ENCODE peak calls at places on chromosomes 12 and 14, in eight cellular contexts. Z is choroid plexus epithelial cell, K is dorsolateral prefrontal cortex, F is A549, P is heart right ventricle, L is epithelial cell of esophagus, J is lower lobe of right lung, C is left ventricle myocardium inferior. B is an unnamed sample.

GRCh38 chr12:118429703-118430383 is 53.5 kb downstream of the SUDS3 start:
- DNase-seq in F (no peak), K (no peak), P (no peak), C (no peak), L (no peak), Z (no peak), J (peak; percentile 61), B (no peak)

GRCh38 chr12:102851246-102851645 is 65.8 kb downstream of the PAH start:
- DNase-seq in F (no peak), Z (no peak), L (peak; percentile 4), J (no peak), P (no peak), C (no peak), K (no peak), B (no peak)

GRCh38 chr12:122527478-122527944 is 462 bp downstream of the KNTC1 start:
- DNase-seq in Z (no peak), C (peak; percentile 18), L (peak; percentile 44), F (peak; percentile 42), P (no peak), J (no peak), K (no peak), B (no peak)

GRCh38 chr14:103259801-103260628 is 74.0 kb upstream of the EIF5 start:
- DNase-seq in L (no peak), J (no peak), Z (no peak), F (no peak), C (no peak), K (peak; percentile 50), P (no peak), B (no peak)

GRCh38 chr14:51006781-51007211 is 62.5 kb upstream of the PYGL start:
- DNase-seq in Z (no peak), P (no peak), F (peak; percentile 57), C (no peak), K (peak; percentile 70), L (peak; percentile 68), J (no peak), B (peak; percentile 75)

GRCh38 chr12:18643673-18644072 is 94.1 kb downstream of the PLCZ1 start:
- DNase-seq in L (no peak), J (no peak), F (no peak), C (no peak), K (no peak), P (no peak), Z (peak; percentile 77), B (peak; percentile 83)

GRCh38 chr12:41604830-41605229 is 416.7 kb downstream of the PDZRN4 start:
- DNase-seq in C (no peak), F (no peak), L (peak; percentile 9), K (no peak), J (no peak), Z (peak; percentile 68), P (no peak), B (no peak)

GRCh38 chr14:66038214-66038977 is 447.8 kb upstream of the CCDC196 start:
- DNase-seq in C (no peak), L (peak; percentile 88), P (no peak), J (no peak), K (no peak), Z (peak; percentile 52), F (peak; percentile 22), B (peak; percentile 87)

GRCh38 chr12:105291531-105291930 is 39.0 kb upstream of the C12orf75 start:
- DNase-seq in C (no peak), P (no peak), L (no peak), K (no peak), Z (no peak), J (no peak), F (no peak), B (no peak)

GRCh38 chr14:22532345-22533056 is 56.5 kb downstream of the DAD1 start:
- DNase-seq in J (no peak), P (no peak), C (no peak), K (no peak), Z (peak; percentile 58), L (no peak), F (no peak), B (peak; percentile 46)

GRCh38 chr12:1662761-1663439 is 28.0 kb upstream of the ADIPOR2 start:
- DNase-seq in C (no peak), F (peak; percentile 91), K (no peak), J (peak; percentile 80), P (peak; percentile 40), Z (peak; percentile 34), L (peak; percentile 74), B (no peak)

GRCh38 chr14:44944107-44944506 is 17.6 kb downstream of the KLHL28 start:
- DNase-seq in P (no peak), L (no peak), K (no peak), J (no peak), Z (no peak), C (no peak), F (no peak), B (no peak)

GRCh38 chr14:60642270-60642789 is 6.9 kb downstream of the SIX1 start:
- DNase-seq in C (no peak), K (no peak), Z (no peak), P (no peak), L (no peak), J (no peak), F (no peak), B (no peak)

GRCh38 chr14:85280074-85280473 is 249.9 kb upstream of the FLRT2 start:
- DNase-seq in F (peak; percentile 1), K (no peak), J (no peak), P (no peak), Z (peak; percentile 18), C (no peak), L (peak; percentile 2), B (no peak)

GRCh38 chr14:91229743-91230200 is 14.7 kb downstream of the GPR68 start:
- DNase-seq in P (no peak), K (no peak), J (no peak), Z (peak; percentile 30), F (no peak), C (no peak), L (no peak), B (no peak)

DNA sequence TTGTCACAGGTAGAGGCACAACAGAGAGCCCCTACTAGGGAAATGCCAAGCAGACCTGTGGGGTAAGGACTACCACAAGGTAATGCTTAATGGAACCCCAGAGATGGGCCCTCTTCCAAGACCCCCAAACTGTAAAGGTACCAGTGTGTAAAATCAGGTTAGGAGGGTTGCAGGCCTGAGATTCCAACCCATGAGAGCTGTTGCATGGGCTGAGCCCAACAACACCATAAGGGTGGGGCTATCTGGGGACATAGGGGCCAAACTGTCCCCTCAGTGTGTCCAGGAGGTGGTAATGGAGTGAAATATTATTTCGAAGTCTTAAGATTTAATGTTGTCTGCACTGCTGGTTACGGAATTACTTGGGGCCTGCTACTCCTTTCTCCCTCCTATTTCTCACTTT is 620.2 kb downstream of the ETNK1 start:
- DNase-seq in C (no peak), Z (no peak), J (no peak), K (no peak), L (no peak), P (no peak), F (no peak), B (no peak)
- TF ChIP-seq CTCF in C (no peak), Z (no peak), J (no peak), K (no peak), L (no peak), P (no peak), F (no peak), B (no peak)

DNA sequence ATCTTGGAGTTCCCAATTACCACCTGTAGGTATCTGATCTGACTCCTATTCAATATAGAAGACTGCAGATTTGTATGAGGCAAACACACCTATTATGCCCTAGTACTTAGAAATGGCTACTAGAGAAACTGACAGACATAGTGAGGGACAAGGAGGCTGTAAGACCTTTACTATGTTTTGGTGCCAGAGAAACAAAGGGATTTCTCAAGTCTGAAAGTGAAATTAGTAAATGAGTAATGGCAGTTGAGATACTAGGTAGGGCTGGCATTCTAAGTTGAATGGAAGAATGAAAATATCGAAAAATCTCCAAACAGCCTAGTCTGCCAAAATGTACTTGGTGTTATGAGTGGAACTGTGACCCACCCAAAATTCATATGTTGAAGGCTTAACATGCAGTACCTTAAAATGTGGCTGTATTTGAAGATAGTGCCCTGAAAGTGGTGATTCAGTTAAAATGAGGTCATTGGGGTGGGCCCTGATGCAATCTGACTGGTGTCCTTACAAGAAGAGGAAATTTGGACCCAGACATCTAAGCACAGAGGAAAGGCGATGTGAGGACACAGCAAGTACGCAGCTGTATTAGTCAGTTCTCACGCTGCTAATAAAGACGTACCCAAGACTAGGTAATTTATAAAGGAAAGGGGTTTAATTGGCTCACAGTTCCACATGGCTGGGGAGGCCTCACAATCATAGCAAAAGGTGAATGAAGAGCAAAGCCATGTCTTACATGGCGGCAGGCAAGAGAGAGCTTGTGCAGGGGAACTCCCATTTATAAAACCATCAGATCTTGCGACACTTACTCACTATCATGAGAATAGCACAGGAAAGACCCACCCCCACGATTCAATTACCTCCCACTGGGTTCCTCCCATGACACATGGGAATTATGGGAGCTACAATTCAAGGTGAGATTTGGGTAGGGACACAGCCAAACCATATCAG is 127.0 kb downstream of the APAF1 start:
- DNase-seq in Z (no peak), L (no peak), P (no peak), J (no peak), K (no peak), C (no peak), F (no peak), B (no peak)
- H3K4me3 ChIP-seq in Z (no peak overlapping the region), L (no peak overlapping the region), P (no peak overlapping the region), J (no peak overlapping the region), K (no peak overlapping the region), C (no peak overlapping the region), F (no peak overlapping the region), B (no peak overlapping the region)

DNA sequence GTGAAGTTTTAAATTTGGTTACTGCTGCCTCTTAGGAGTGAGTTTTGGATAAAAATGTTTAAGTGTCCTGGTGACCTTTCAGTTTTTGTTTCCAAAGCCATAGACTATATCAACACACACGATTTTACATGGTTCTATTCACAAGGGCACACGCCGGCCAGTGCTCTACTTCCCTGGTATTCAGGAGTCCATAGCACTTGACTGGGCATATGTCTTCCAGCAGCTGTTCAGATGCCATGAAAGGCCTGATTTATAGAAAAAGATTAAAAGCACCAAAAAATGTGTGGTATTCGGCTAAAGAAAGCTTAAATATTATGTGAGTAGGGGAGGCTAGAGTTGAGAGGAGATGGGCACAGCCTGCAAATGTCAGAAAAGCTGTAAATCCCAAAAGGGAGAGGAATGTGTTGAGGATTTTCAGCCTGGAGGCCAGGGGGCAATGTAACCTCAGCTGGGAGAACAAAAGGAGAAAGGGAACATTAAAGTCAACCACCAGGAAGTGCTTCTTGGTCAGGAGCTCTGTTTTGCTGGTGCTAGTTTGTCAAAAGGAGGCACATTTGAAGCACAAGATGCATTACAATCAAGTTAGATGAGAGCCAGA is 478.4 kb downstream of the RAD51B start:
- DNase-seq in J (no peak), K (no peak), Z (peak; percentile 52), P (no peak), F (peak; percentile 55), L (no peak), C (no peak), B (peak; percentile 56)
- TF ChIP-seq CTCF in J (peak; percentile 31), K (no peak), Z (peak; percentile 46), P (no peak), F (peak; percentile 12), L (no peak), C (peak; percentile 33), B (peak; percentile 37)

DNA sequence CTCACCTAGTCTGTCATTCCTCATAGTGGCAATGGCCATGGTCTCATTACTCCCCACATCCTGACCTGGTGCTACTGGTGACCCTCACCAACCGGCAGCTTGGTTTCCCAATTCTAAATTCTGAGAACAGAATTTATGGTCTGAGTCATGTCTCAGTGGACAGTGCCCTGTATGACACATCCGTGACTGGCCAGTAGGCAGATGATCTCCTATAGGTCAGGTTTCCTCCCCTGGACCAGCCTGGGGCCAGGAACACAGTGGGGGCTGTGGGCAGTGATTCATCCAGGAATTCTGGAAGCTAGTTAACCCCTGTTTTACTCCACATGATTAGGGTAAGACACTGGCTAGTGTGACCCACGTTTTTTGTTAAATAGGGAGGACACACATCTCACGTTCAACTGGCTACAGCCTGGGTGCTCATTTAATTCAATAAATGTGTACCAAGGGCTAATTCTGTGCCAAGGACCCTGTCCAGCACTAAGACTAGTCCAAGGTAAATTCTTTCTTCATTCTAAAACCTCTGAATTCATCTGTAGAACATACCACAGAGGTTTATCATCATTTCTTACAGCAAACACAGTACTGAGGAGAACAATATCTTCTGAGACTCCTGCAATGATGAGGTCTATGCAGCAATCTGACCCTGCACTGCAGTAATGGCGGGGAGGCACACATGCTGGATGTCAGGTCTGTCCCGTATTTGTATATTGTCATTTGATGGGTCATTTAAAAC is 249.6 kb upstream of the TBX3 start:
- DNase-seq in J (no peak), K (no peak), F (peak; percentile 94), P (no peak), L (peak; percentile 10), C (no peak), Z (peak; percentile 85), B (peak; percentile 79)
- H3K4me3 ChIP-seq in J (no peak overlapping the region), K (no peak overlapping the region), F (no peak overlapping the region), P (no peak overlapping the region), L (no peak overlapping the region), C (no peak overlapping the region), Z (no peak overlapping the region), B (no peak overlapping the region)